ENCODE peak calls at places on chromosomes 6 and 20, in ten cellular contexts. D is neural progenitor cell; Z is Kasumi-1; B is astrocyte of the cerebellum; S is hypothalamus; Q is kidney epithelial cell; A is stimulated activated CD4-positive, alpha-beta T cell treated with anti-CD3 and anti-CD28 coated beads, Interleukin-1b, Interleukin-23, amount 100 ng/mL, for 24 hours; U is HTR-8/SVneo; P is NAMALWA; Y is HT-29. V is an unnamed sample.
A peak's percentile ranks its signal among the peaks of the same experiment; 100 is the strongest.

GRCh38 chr20:47950557-47951283 is 165.4 kb upstream of the SULF2 start:
- DNase-seq in P (no peak), B (no peak), S (no peak), D (no peak), A (no peak), Z (no peak), U (no peak), Q (no peak), Y (no peak), V (no peak)

GRCh38 chr6:56739836-56740815 is 97.4 kb upstream of the DST start:
- DNase-seq in S (no peak), B (no peak), P (no peak), Y (no peak), Q (no peak), D (no peak), U (no peak), Z (no peak), A (no peak), V (no peak)

GRCh38 chr6:159821111-159821510 is 21.0 kb downstream of the PNLDC1 start:
- DNase-seq in S (no peak), Y (no peak), D (no peak), Z (no peak), U (no peak), Q (no peak), P (no peak), B (no peak), A (no peak), V (no peak)

GRCh38 chr20:38970302-38970701 is 8.2 kb downstream of the DHX35 start:
- DNase-seq in Q (no peak), B (no peak), D (no peak), P (no peak), S (no peak), A (no peak), Z (no peak), Y (no peak), U (peak; percentile 38), V (no peak)

GRCh38 chr20:49790077-49790798 is 22.4 kb upstream of the SLC9A8 start:
- DNase-seq in P (no peak), A (no peak), Y (peak; percentile 60), Z (peak; percentile 66), S (no peak), Q (no peak), U (no peak), D (no peak), B (no peak), V (no peak)

GRCh38 chr20:5171074-5171789 is 44.4 kb downstream of the CDS2 start:
- DNase-seq in B (no peak), P (no peak), Z (no peak), A (no peak), S (no peak), Q (no peak), U (no peak), D (peak; percentile 64), Y (no peak), V (no peak)

GRCh38 chr6:33375143-33375649 is 16.4 kb upstream of the KIFC1 start:
- DNase-seq in P (no peak), B (peak; percentile 89), U (no peak), Q (peak; percentile 49), A (no peak), S (no peak), D (no peak), Y (no peak), Z (peak; percentile 60), V (no peak)

GRCh38 chr6:49225471-49225870 is 237.6 kb downstream of the MMUT start:
- DNase-seq in S (no peak), U (no peak), Y (no peak), P (no peak), B (no peak), Z (peak; percentile 66), Q (no peak), A (no peak), D (no peak), V (no peak)

GRCh38 chr6:3211681-3212080 is 15.8 kb downstream of the TUBB2B start:
- DNase-seq in B (no peak), Q (no peak), P (no peak), Y (no peak), D (no peak), A (no peak), U (peak; percentile 32), Z (no peak), S (peak; percentile 40), V (no peak)

GRCh38 chr6:149440735-149441662 is 40.9 kb downstream of the SUMO4 start:
- DNase-seq in S (no peak), Q (no peak), Z (no peak), D (no peak), Y (no peak), A (no peak), P (no peak), U (peak; percentile 66), B (no peak), V (no peak)

GRCh38 chr20:35680464-35681183 is 15.9 kb upstream of the CPNE1 start:
- DNase-seq in Z (peak; percentile 75), B (no peak), Y (no peak), Q (no peak), P (no peak), A (no peak), U (no peak), D (no peak), S (no peak), V (no peak)

GRCh38 chr20:36956674-36957073 is 5.2 kb upstream of the SAMHD1 start:
- DNase-seq in Z (no peak), U (no peak), P (no peak), Q (no peak), A (no peak), Y (no peak), S (no peak), D (no peak), B (no peak), V (no peak)

GRCh38 chr20:21272279-21272678 is 30.9 kb upstream of the XRN2 start:
- DNase-seq in Z (no peak), Q (no peak), Y (no peak), U (no peak), A (no peak), D (no peak), B (no peak), S (no peak), P (no peak), V (no peak)

GRCh38 chr6:19311786-19312185 is 525.4 kb upstream of the ID4 start:
- DNase-seq in Y (no peak), S (no peak), P (no peak), U (no peak), Z (no peak), A (no peak), Q (no peak), D (peak; percentile 80), B (peak; percentile 72), V (no peak)

GRCh38 chr20:33554914-33555420 is 65.1 kb downstream of the CBFA2T2 start:
- DNase-seq in D (peak; percentile 33), Q (peak; percentile 89), S (no peak), U (peak; percentile 79), Z (peak; percentile 26), P (peak; percentile 95), Y (peak; percentile 91), A (no peak), B (peak; percentile 88), V (no peak)

V was measured in neural crest cell.